ENCODE peak calls at places on chromosomes 16 and 17, in four cellular contexts. D, W, R and G are unnamed samples.

GRCh38 chr16:11350531-11351335 is 5.5 kb downstream of the RMI2 start:
- DNase-seq in W (no peak), R (no peak), D (no peak), G (no peak)

GRCh38 chr16:12090162-12090552 is 113.6 kb downstream of the SNX29 start:
- DNase-seq in D (no peak), R (no peak), W (no peak), G (no peak)

GRCh38 chr17:80086081-80086480 is 15.3 kb upstream of the GAA start:
- DNase-seq in W (no peak), D (no peak), R (no peak), G (no peak)

GRCh38 chr17:4881761-4882555 is 17.4 kb upstream of the C17orf107 start:
- DNase-seq in R (no peak), D (peak; percentile 57), W (peak; percentile 54), G (peak; percentile 77)

GRCh38 chr17:1943432-1943802 is 81.7 kb downstream of the RTN4RL1 start:
- DNase-seq in D (no peak), R (no peak), W (no peak), G (no peak)

GRCh38 chr16:81600275-81600674 is 155.7 kb downstream of the CMIP start:
- DNase-seq in R (no peak), D (peak; percentile 54), W (no peak), G (no peak)

GRCh38 chr16:58850627-58851024 is 116.5 kb upstream of the GOT2 start:
- DNase-seq in W (no peak), R (no peak), D (no peak), G (no peak)

GRCh38 chr16:53355064-53355463 is 79.2 kb upstream of the RBL2 start:
- DNase-seq in R (no peak), D (no peak), W (no peak), G (no peak)

GRCh38 chr16:10688291-10688690 is 6.4 kb downstream of the TEKT5 start:
- DNase-seq in R (no peak), D (no peak), W (no peak), G (no peak)

GRCh38 chr17:395179-395578 is 42.6 kb upstream of the RPH3AL start:
- DNase-seq in R (no peak), D (no peak), W (no peak), G (no peak)

GRCh38 chr17:35765086-35765710 is 4.5 kb downstream of the C17orf50 start:
- DNase-seq in R (no peak), D (no peak), W (no peak), G (no peak)

GRCh38 chr16:81505011-81505660 is 60.5 kb downstream of the CMIP start:
- DNase-seq in R (no peak), D (peak; percentile 83), W (peak; percentile 51), G (no peak)

GRCh38 chr16:31262084-31262483 is 2.3 kb downstream of the ITGAM start:
- DNase-seq in R (no peak), D (no peak), W (no peak), G (no peak)

GRCh38 chr17:78422872-78423588 is 44.6 kb downstream of the PGS1 start:
- DNase-seq in W (no peak), R (no peak), D (no peak), G (no peak)

GRCh38 chr17:75319818-75320691 is 30.8 kb upstream of the SLC25A19 start:
- DNase-seq in D (no peak), R (no peak), W (no peak), G (no peak)

GRCh38 chr17:68892658-68893057 is 62.5 kb downstream of the ABCA8 start:
- DNase-seq in R (no peak), D (no peak), W (no peak), G (no peak)

GRCh38 chr16:64375386-64375980 is 746.4 kb downstream of the CDH11 start:
- DNase-seq in R (no peak), W (no peak), D (no peak), G (no peak)

GRCh38 chr16:65229191-65229662 is 107.4 kb upstream of the CDH11 start:
- DNase-seq in W (no peak), D (no peak), R (no peak), G (no peak)

GRCh38 chr17:57945999-57946797 is 9.0 kb downstream of the CUEDC1 start:
- DNase-seq in W (no peak), D (peak; percentile 74), R (no peak), G (no peak)

GRCh38 chr17:43906951-43907424 is 348 bp downstream of the MPP2 start:
- DNase-seq in W (no peak), R (peak; percentile 28), D (no peak), G (no peak)

GRCh38 chr16:28873543-28874201 is 4.6 kb upstream of the ATP2A1 start:
- DNase-seq in W (peak; percentile 64), R (no peak), D (no peak), G (peak; percentile 78)

GRCh38 chr17:44197980-44198720 is 1.5 kb downstream of the ATXN7L3 start:
- DNase-seq in W (no peak), D (peak; percentile 45), R (no peak), G (peak; percentile 63)

GRCh38 chr17:48997103-48997826 is at the start of gene IGF2BP1:
- DNase-seq in D (no peak), R (no peak), W (no peak), G (peak; percentile 53)

GRCh38 chr17:79005063-79005861 is 4.3 kb downstream of the CANT1 start:
- DNase-seq in D (peak; percentile 54), W (no peak), R (peak; percentile 15), G (no peak)

GRCh38 chr16:87662254-87663204 is 60.2 kb downstream of the JPH3 start:
- DNase-seq in D (no peak), R (no peak), W (no peak), G (no peak)

GRCh38 chr17:35698800-35699199 is 32.6 kb upstream of the RASL10B start:
- DNase-seq in R (no peak), D (no peak), W (no peak), G (no peak)

GRCh38 chr16:11539635-11540034 is 47.1 kb downstream of the LITAF start:
- DNase-seq in D (no peak), W (no peak), R (no peak), G (no peak)

GRCh38 chr17:73199751-73200317 is 7.0 kb downstream of the COG1 start:
- DNase-seq in W (no peak), D (no peak), R (no peak), G (no peak)

GRCh38 chr17:74453665-74454196 is 12.7 kb upstream of the CD300A start:
- DNase-seq in W (peak; percentile 89), D (peak; percentile 94), R (no peak), G (no peak)

GRCh38 chr16:75257886-75258806 is 6.7 kb upstream of the BCAR1 start:
- DNase-seq in D (no peak), R (peak; percentile 14), W (no peak), G (no peak)

GRCh38 chr17:36755586-36755985 is 154.2 kb downstream of the MRM1 start:
- DNase-seq in R (no peak), W (no peak), D (no peak), G (peak; percentile 64)

GRCh38 chr17:6639014-6639650 is 1.4 kb downstream of the KIAA0753 start:
- DNase-seq in W (no peak), D (no peak), R (no peak), G (no peak)

GRCh38 chr16:23549938-23550337 is 7.2 kb downstream of the EARS2 start:
- DNase-seq in D (no peak), W (no peak), R (no peak), G (no peak)

GRCh38 chr17:44607836-44608690 is 48.2 kb upstream of the MEIOC start:
- DNase-seq in W (no peak), D (no peak), R (no peak), G (no peak)

GRCh38 chr17:14321980-14322776 is 21.3 kb downstream of the HS3ST3B1 start:
- DNase-seq in W (no peak), D (no peak), R (no peak), G (no peak)